ENCODE peak calls at places on chromosome 9, in eight cellular contexts. Y, I, B, W, O, N, S and Z are unnamed samples.

GRCh38 chr9:122383992-122384461 is 13.2 kb downstream of the PTGS1 start:
- ATAC-seq in Y (no peak), I (no peak), B (peak), W (no peak), O (no peak), N (peak), S (no peak), Z (no peak)

GRCh38 chr9:117718701-117719100 is 14.5 kb downstream of the TLR4 start:
- ATAC-seq in Y (no peak), I (no peak), B (no peak), W (no peak), O (no peak), N (no peak), S (no peak), Z (no peak)

GRCh38 chr9:70034292-70034711 is 9.3 kb upstream of the MAMDC2 start:
- ATAC-seq in Y (peak), I (no peak), B (no peak), W (no peak), O (no peak), N (peak), S (no peak), Z (no peak)

GRCh38 chr9:27528278-27528885 is 1.2 kb downstream of the MOB3B start:
- ATAC-seq in Y (peak), I (peak), B (peak), W (no peak), O (peak), N (peak), S (peak), Z (peak)

GRCh38 chr9:69173497-69173890 is 583 bp upstream of the TJP2 start:
- ATAC-seq in Y (no peak), I (no peak), B (no peak), W (no peak), O (no peak), N (no peak), S (no peak), Z (no peak)

GRCh38 chr9:726005-726404 is 115.5 kb upstream of the DMRT1 start:
- ATAC-seq in Y (no peak), I (no peak), B (no peak), W (no peak), O (no peak), N (no peak), S (no peak), Z (no peak)

GRCh38 chr9:676780-677458 is 164.6 kb upstream of the DMRT1 start:
- ATAC-seq in Y (no peak), I (no peak), B (no peak), W (no peak), O (no peak), N (no peak), S (no peak), Z (no peak)

GRCh38 chr9:115923903-115924668 is 229.5 kb upstream of the PAPPA start:
- ATAC-seq in Y (peak), I (no peak), B (no peak), W (peak), O (no peak), N (no peak), S (no peak), Z (no peak)

GRCh38 chr9:85731128-85731630 is 10.6 kb downstream of the AGTPBP1 start:
- ATAC-seq in Y (no peak), I (no peak), B (no peak), W (no peak), O (no peak), N (no peak), S (no peak), Z (no peak)

GRCh38 chr9:133679466-133680051 is 43.4 kb downstream of the DBH start:
- ATAC-seq in Y (peak), I (no peak), B (no peak), W (no peak), O (no peak), N (no peak), S (no peak), Z (no peak)

GRCh38 chr9:33734911-33735310 is 60.5 kb upstream of the PRSS3 start:
- ATAC-seq in Y (no peak), I (no peak), B (no peak), W (no peak), O (no peak), N (no peak), S (no peak), Z (no peak)

GRCh38 chr9:96491079-96491879 is 41.3 kb downstream of the HABP4 start:
- ATAC-seq in Y (no peak), I (no peak), B (peak), W (no peak), O (peak), N (no peak), S (no peak), Z (no peak)

GRCh38 chr9:136572596-136573313 is 26.9 kb upstream of the NOTCH1 start:
- ATAC-seq in Y (no peak), I (no peak), B (no peak), W (no peak), O (no peak), N (no peak), S (no peak), Z (no peak)

GRCh38 chr9:128103589-128103962 is 24.0 kb downstream of the PTGES2 start:
- ATAC-seq in Y (no peak), I (no peak), B (peak), W (no peak), O (peak), N (peak), S (no peak), Z (no peak)

GRCh38 chr9:112532427-112532826 is 45.8 kb downstream of the KIAA1958 start:
- ATAC-seq in Y (peak), I (no peak), B (no peak), W (no peak), O (no peak), N (peak), S (no peak), Z (no peak)